ENCODE peak calls at places on chromosomes 1 and 21, in four cellular contexts. One of them, this sample, is unnamed.
A peak's percentile ranks its signal among the peaks of the same experiment; 100 is the strongest.

GRCh38 chr1:26785611-26786436 is 1.9 kb upstream of the PIGV start:
- DNase-seq in heart left ventricle: no peak
- DNase-seq in esophagus squamous epithelium: no peak
- DNase-seq in gastrocnemius medialis: no peak
- DNase-seq in this sample: no peak

GRCh38 chr21:34243562-34243961 is 120.2 kb upstream of the KCNE2 start:
- DNase-seq in esophagus squamous epithelium: no peak
- DNase-seq in heart left ventricle: no peak
- DNase-seq in gastrocnemius medialis: no peak
- DNase-seq in this sample: peak; percentile 43

GRCh38 chr1:230186003-230186863 is 119.2 kb downstream of the GALNT2 start:
- DNase-seq in esophagus squamous epithelium: no peak
- DNase-seq in gastrocnemius medialis: peak; percentile 81
- DNase-seq in heart left ventricle: no peak
- DNase-seq in this sample: peak; percentile 80

GRCh38 chr1:25257176-25257575 is 9.9 kb upstream of the RSRP1 start:
- DNase-seq in esophagus squamous epithelium: no peak
- DNase-seq in heart left ventricle: no peak
- DNase-seq in gastrocnemius medialis: no peak
- DNase-seq in this sample: no peak

GRCh38 chr1:117571496-117571895 is 34.4 kb upstream of the TENT5C start:
- DNase-seq in esophagus squamous epithelium: no peak
- DNase-seq in gastrocnemius medialis: peak; percentile 1
- DNase-seq in heart left ventricle: no peak
- DNase-seq in this sample: no peak

GRCh38 chr1:207282049-207282448 is 39.4 kb upstream of the CD55 start:
- DNase-seq in heart left ventricle: no peak
- DNase-seq in esophagus squamous epithelium: no peak
- DNase-seq in gastrocnemius medialis: no peak
- DNase-seq in this sample: no peak

GRCh38 chr1:17958704-17959103 is 148.9 kb upstream of the IGSF21 start:
- DNase-seq in esophagus squamous epithelium: no peak
- DNase-seq in gastrocnemius medialis: no peak
- DNase-seq in heart left ventricle: no peak
- DNase-seq in this sample: no peak

GRCh38 chr1:69290266-69290665 is 277.5 kb upstream of the LRRC7 start:
- DNase-seq in heart left ventricle: no peak
- DNase-seq in esophagus squamous epithelium: no peak
- DNase-seq in gastrocnemius medialis: no peak
- DNase-seq in this sample: no peak

GRCh38 chr1:1610796-1611597 is 4.3 kb upstream of the MIB2 start:
- DNase-seq in heart left ventricle: peak; percentile 21
- DNase-seq in esophagus squamous epithelium: no peak
- DNase-seq in gastrocnemius medialis: no peak
- DNase-seq in this sample: no peak

GRCh38 chr1:184536246-184536985 is 149.6 kb downstream of the C1orf21 start:
- DNase-seq in esophagus squamous epithelium: no peak
- DNase-seq in heart left ventricle: no peak
- DNase-seq in gastrocnemius medialis: no peak
- DNase-seq in this sample: no peak

GRCh38 chr1:91783423-91784162 is 102.4 kb downstream of the TGFBR3 start:
- DNase-seq in gastrocnemius medialis: no peak
- DNase-seq in heart left ventricle: no peak
- DNase-seq in esophagus squamous epithelium: no peak
- DNase-seq in this sample: peak; percentile 24

GRCh38 chr1:64229307-64229706 is 25.9 kb downstream of the UBE2U start:
- DNase-seq in esophagus squamous epithelium: no peak
- DNase-seq in heart left ventricle: no peak
- DNase-seq in gastrocnemius medialis: no peak
- DNase-seq in this sample: no peak

GRCh38 chr1:221335161-221336101 is 406.5 kb downstream of the DUSP10 start:
- DNase-seq in esophagus squamous epithelium: no peak
- DNase-seq in heart left ventricle: no peak
- DNase-seq in gastrocnemius medialis: peak; percentile 57
- DNase-seq in this sample: no peak

GRCh38 chr1:228004331-228004871 is 2.4 kb upstream of the WNT3A start:
- DNase-seq in esophagus squamous epithelium: no peak
- DNase-seq in heart left ventricle: no peak
- DNase-seq in gastrocnemius medialis: peak; percentile 4
- DNase-seq in this sample: no peak

GRCh38 chr1:156539824-156540223 is 32.5 kb downstream of the IQGAP3 start:
- DNase-seq in heart left ventricle: no peak
- DNase-seq in gastrocnemius medialis: peak; percentile 9
- DNase-seq in esophagus squamous epithelium: no peak
- DNase-seq in this sample: no peak

GRCh38 chr1:24826510-24826909 is 81.3 kb downstream of the CLIC4 start:
- DNase-seq in gastrocnemius medialis: no peak
- DNase-seq in esophagus squamous epithelium: no peak
- DNase-seq in heart left ventricle: no peak
- DNase-seq in this sample: no peak

GRCh38 chr1:16260814-16261213 is 23.8 kb upstream of the CPLANE2 start:
- DNase-seq in heart left ventricle: no peak
- DNase-seq in esophagus squamous epithelium: no peak
- DNase-seq in gastrocnemius medialis: no peak
- DNase-seq in this sample: no peak

GRCh38 chr1:205491794-205492193 is 12.7 kb upstream of the CDK18 start:
- DNase-seq in gastrocnemius medialis: no peak
- DNase-seq in heart left ventricle: no peak
- DNase-seq in esophagus squamous epithelium: no peak
- DNase-seq in this sample: no peak

GRCh38 chr1:154463512-154463990 is 38.5 kb upstream of the TDRD10 start:
- DNase-seq in esophagus squamous epithelium: no peak
- DNase-seq in gastrocnemius medialis: no peak
- DNase-seq in heart left ventricle: no peak
- DNase-seq in this sample: peak; percentile 18

GRCh38 chr1:158978730-158979129 is 31.0 kb upstream of the IFI16 start:
- DNase-seq in esophagus squamous epithelium: no peak
- DNase-seq in gastrocnemius medialis: no peak
- DNase-seq in heart left ventricle: no peak
- DNase-seq in this sample: no peak

GRCh38 chr1:158969855-158970254 is 38.5 kb downstream of the PYHIN1 start:
- DNase-seq in heart left ventricle: no peak
- DNase-seq in gastrocnemius medialis: no peak
- DNase-seq in esophagus squamous epithelium: no peak
- DNase-seq in this sample: no peak

GRCh38 chr1:158969166-158969565 is 37.8 kb downstream of the PYHIN1 start:
- DNase-seq in heart left ventricle: no peak
- DNase-seq in esophagus squamous epithelium: no peak
- DNase-seq in gastrocnemius medialis: no peak
- DNase-seq in this sample: no peak

DNA sequence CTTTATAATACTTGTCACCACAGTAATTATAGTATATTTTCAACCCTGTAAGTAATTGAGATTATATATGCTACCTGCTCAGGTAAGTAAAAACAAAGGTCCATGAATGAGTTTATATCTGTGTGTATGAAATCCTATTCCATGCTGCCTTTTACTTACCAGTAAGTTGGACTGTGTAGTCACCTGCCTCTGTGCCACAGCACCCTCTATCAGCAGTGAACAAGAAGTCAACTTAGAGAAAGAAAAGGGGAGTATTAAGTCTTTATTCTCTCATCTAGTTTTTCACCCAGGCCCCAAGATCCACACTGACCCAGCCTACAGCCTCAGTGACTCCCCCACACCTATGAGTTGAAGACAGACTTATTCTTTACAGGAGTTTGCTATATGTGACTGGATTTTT is 36.9 kb upstream of the IFI16 start:
- DNase-seq in esophagus squamous epithelium: no peak
- DNase-seq in gastrocnemius medialis: no peak
- DNase-seq in heart left ventricle: no peak
- DNase-seq in this sample: no peak
- TF ChIP-seq CTCF in esophagus squamous epithelium: no peak
- TF ChIP-seq CTCF in gastrocnemius medialis: no peak
- TF ChIP-seq CTCF in heart left ventricle: no peak
- TF ChIP-seq CTCF in this sample: no peak

DNA sequence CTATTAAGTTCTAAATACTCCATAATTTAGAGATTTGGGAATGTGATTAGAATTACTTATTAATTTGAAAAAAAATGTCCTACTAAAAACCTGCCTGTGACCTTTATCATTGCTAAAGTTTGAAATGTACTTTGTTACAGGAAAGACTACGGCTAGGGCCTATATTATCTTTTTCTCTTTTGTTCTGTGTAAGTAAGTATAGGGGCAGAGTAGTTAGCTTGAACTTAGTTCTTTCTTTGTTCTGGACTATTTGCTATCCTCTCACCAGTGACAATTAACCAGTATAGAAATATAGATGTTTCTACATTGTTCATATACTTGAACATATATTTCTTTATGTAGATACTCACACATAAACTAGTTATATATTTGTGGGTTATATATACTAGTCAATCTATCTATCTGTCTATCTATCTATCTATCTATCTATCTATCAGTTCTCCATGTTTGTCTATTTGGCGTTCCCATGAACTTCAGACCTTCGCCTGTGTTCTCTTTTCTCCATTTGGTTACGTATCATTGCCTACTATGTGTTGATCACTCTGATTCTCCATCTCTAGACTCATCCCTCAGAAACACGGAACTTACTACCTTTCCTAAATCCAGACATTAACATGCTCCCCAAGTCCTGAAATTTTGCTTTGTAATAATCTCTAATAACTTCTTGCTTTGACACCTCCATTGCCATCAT is 3.3 kb downstream of the PTPRC start:
- DNase-seq in heart left ventricle: no peak
- DNase-seq in gastrocnemius medialis: no peak
- DNase-seq in esophagus squamous epithelium: no peak
- DNase-seq in this sample: no peak
- H3K27ac ChIP-seq in heart left ventricle: no peak overlapping the region
- H3K27ac ChIP-seq in gastrocnemius medialis: no peak overlapping the region
- H3K27ac ChIP-seq in esophagus squamous epithelium: no peak overlapping the region
- H3K27ac ChIP-seq in this sample: no peak overlapping the region

GRCh38 chr21:41387824-41388223 is 26.0 kb downstream of the MX2 start:
- DNase-seq in heart left ventricle: no peak
- DNase-seq in gastrocnemius medialis: no peak
- DNase-seq in esophagus squamous epithelium: no peak
- DNase-seq in this sample: no peak
- H3K9me3 ChIP-seq in heart left ventricle: no peaks in the 10 kb centered on the region
- H3K9me3 ChIP-seq in gastrocnemius medialis: no peaks in the 10 kb centered on the region
- H3K9me3 ChIP-seq in esophagus squamous epithelium: no peaks in the 10 kb centered on the region
- H3K9me3 ChIP-seq in this sample: no peaks in the 10 kb centered on the region

DNA sequence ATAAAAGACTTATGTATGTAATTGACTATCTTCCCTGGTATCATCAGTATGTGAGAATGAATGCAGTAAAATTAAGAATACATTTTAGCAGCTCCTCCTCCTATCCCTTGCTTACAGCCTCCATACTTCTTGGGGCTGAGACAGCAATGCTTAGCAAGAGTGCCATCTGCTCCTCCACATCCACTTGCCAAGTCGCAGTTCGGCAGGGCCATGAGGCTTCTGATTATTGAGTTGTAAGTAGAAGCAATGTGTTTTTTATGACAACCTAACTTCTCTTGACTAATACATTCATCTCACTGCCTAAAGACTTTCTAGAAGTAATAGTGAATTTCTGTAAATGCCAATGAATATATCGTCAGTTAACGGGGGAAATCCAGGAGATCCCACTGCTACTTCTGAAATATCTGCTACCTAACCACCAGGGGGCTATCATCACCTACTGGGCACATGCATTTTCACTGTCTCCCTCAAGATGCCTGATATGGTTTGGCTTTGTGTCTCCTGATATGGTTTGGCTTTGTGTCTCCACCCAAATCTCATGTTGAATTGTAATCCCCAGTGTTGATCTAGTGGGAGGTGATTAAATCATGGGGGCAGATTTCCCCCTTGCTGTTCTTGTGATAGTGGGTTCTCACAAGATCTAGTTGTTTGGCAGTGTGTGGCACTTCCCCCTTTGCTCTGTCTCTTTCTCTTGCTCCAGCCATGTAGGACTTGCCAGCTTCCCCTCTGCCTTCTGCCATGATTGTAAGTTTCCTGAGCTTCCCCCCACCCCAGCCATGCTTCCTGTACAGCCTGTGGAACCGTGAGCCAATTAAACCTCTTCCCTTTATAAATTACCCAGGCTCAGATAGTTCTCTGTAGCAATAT is 59.6 kb downstream of the EXTL2 start:
- DNase-seq in heart left ventricle: no peak
- DNase-seq in esophagus squamous epithelium: no peak
- DNase-seq in gastrocnemius medialis: peak; percentile 13
- DNase-seq in this sample: no peak
- TF ChIP-seq CTCF in heart left ventricle: peak; percentile 15
- TF ChIP-seq CTCF in esophagus squamous epithelium: no peak
- TF ChIP-seq CTCF in gastrocnemius medialis: no peak
- TF ChIP-seq CTCF in this sample: no peak

GRCh38 chr21:25986928-25987327 is 183.6 kb downstream of the APP start:
- DNase-seq in gastrocnemius medialis: no peak
- DNase-seq in heart left ventricle: no peak
- DNase-seq in esophagus squamous epithelium: no peak
- DNase-seq in this sample: no peak
- H3K27ac ChIP-seq in gastrocnemius medialis: no peak overlapping the region
- H3K27ac ChIP-seq in heart left ventricle: no peak overlapping the region
- H3K27ac ChIP-seq in esophagus squamous epithelium: no peak overlapping the region
- H3K27ac ChIP-seq in this sample: no peak overlapping the region

This sample was measured in thyroid gland.